ENCODE peak calls at places on chromosomes 3 and 15, in nine cellular contexts. One of them, this sample, is unnamed.

GRCh38 chr15:73357999-73358665 is 10.6 kb downstream of the HCN4 start:
- DNase-seq in NB4: no peak
- DNase-seq in AML-193: no peak
- DNase-seq in adipocyte: no peak
- DNase-seq in NCI-H774: peak
- DNase-seq in stimulated activated CD8-positive, alpha-beta memory T cell treated with anti-CD3 and anti-CD28 coated beads, Interleukin-15, amount 100 ng/mL, for 24 hours: no peak
- DNase-seq in Right ventricle myocardium superior: no peak
- DNase-seq in stimulated activated CD4-positive, alpha-beta T cell treated with anti-CD3 and anti-CD28 coated beads, Interleukin-1b, Interleukin-23, amount 100 ng/mL, for 24 hours: no peak
- DNase-seq in prostate gland: no peak
- DNase-seq in this sample: no peak

GRCh38 chr3:64666171-64666581 is 21.6 kb downstream of the ADAMTS9 start:
- DNase-seq in NCI-H774: no peak
- DNase-seq in NB4: no peak
- DNase-seq in stimulated activated CD8-positive, alpha-beta memory T cell treated with anti-CD3 and anti-CD28 coated beads, Interleukin-15, amount 100 ng/mL, for 24 hours: no peak
- DNase-seq in adipocyte: peak
- DNase-seq in AML-193: no peak
- DNase-seq in prostate gland: no peak
- DNase-seq in stimulated activated CD4-positive, alpha-beta T cell treated with anti-CD3 and anti-CD28 coated beads, Interleukin-1b, Interleukin-23, amount 100 ng/mL, for 24 hours: no peak
- DNase-seq in Right ventricle myocardium superior: no peak
- DNase-seq in this sample: no peak

GRCh38 chr15:77864211-77865105 is 213.1 kb downstream of the TBC1D2B start:
- DNase-seq in NCI-H774: no peak
- DNase-seq in AML-193: no peak
- DNase-seq in adipocyte: no peak
- DNase-seq in NB4: no peak
- DNase-seq in prostate gland: no peak
- DNase-seq in stimulated activated CD8-positive, alpha-beta memory T cell treated with anti-CD3 and anti-CD28 coated beads, Interleukin-15, amount 100 ng/mL, for 24 hours: no peak
- DNase-seq in Right ventricle myocardium superior: no peak
- DNase-seq in stimulated activated CD4-positive, alpha-beta T cell treated with anti-CD3 and anti-CD28 coated beads, Interleukin-1b, Interleukin-23, amount 100 ng/mL, for 24 hours: no peak
- DNase-seq in this sample: no peak

GRCh38 chr15:62549345-62549970 is 384.4 kb upstream of the C2CD4B start:
- DNase-seq in Right ventricle myocardium superior: no peak
- DNase-seq in adipocyte: no peak
- DNase-seq in AML-193: no peak
- DNase-seq in stimulated activated CD8-positive, alpha-beta memory T cell treated with anti-CD3 and anti-CD28 coated beads, Interleukin-15, amount 100 ng/mL, for 24 hours: no peak
- DNase-seq in NCI-H774: no peak
- DNase-seq in stimulated activated CD4-positive, alpha-beta T cell treated with anti-CD3 and anti-CD28 coated beads, Interleukin-1b, Interleukin-23, amount 100 ng/mL, for 24 hours: no peak
- DNase-seq in NB4: peak
- DNase-seq in prostate gland: no peak
- DNase-seq in this sample: no peak

GRCh38 chr3:44280631-44281030 is 38.9 kb downstream of the TOPAZ1 start:
- DNase-seq in Right ventricle myocardium superior: no peak
- DNase-seq in adipocyte: no peak
- DNase-seq in stimulated activated CD8-positive, alpha-beta memory T cell treated with anti-CD3 and anti-CD28 coated beads, Interleukin-15, amount 100 ng/mL, for 24 hours: no peak
- DNase-seq in NCI-H774: no peak
- DNase-seq in AML-193: no peak
- DNase-seq in NB4: no peak
- DNase-seq in stimulated activated CD4-positive, alpha-beta T cell treated with anti-CD3 and anti-CD28 coated beads, Interleukin-1b, Interleukin-23, amount 100 ng/mL, for 24 hours: no peak
- DNase-seq in prostate gland: no peak
- DNase-seq in this sample: no peak

GRCh38 chr15:40249477-40250303 is 10.8 kb downstream of the PAK6 start:
- DNase-seq in prostate gland: peak
- DNase-seq in stimulated activated CD4-positive, alpha-beta T cell treated with anti-CD3 and anti-CD28 coated beads, Interleukin-1b, Interleukin-23, amount 100 ng/mL, for 24 hours: no peak
- DNase-seq in adipocyte: peak
- DNase-seq in NB4: no peak
- DNase-seq in AML-193: no peak
- DNase-seq in stimulated activated CD8-positive, alpha-beta memory T cell treated with anti-CD3 and anti-CD28 coated beads, Interleukin-15, amount 100 ng/mL, for 24 hours: no peak
- DNase-seq in NCI-H774: no peak
- DNase-seq in Right ventricle myocardium superior: peak
- DNase-seq in this sample: no peak

GRCh38 chr15:51649659-51650521 is 27.3 kb upstream of the DMXL2 start:
- DNase-seq in adipocyte: peak
- DNase-seq in stimulated activated CD8-positive, alpha-beta memory T cell treated with anti-CD3 and anti-CD28 coated beads, Interleukin-15, amount 100 ng/mL, for 24 hours: no peak
- DNase-seq in AML-193: peak
- DNase-seq in prostate gland: peak
- DNase-seq in NB4: peak
- DNase-seq in Right ventricle myocardium superior: no peak
- DNase-seq in NCI-H774: peak
- DNase-seq in stimulated activated CD4-positive, alpha-beta T cell treated with anti-CD3 and anti-CD28 coated beads, Interleukin-1b, Interleukin-23, amount 100 ng/mL, for 24 hours: peak
- DNase-seq in this sample: peak

GRCh38 chr15:63948971-63949370 is 97.3 kb downstream of the DAPK2 start:
- DNase-seq in NCI-H774: no peak
- DNase-seq in prostate gland: no peak
- DNase-seq in stimulated activated CD4-positive, alpha-beta T cell treated with anti-CD3 and anti-CD28 coated beads, Interleukin-1b, Interleukin-23, amount 100 ng/mL, for 24 hours: no peak
- DNase-seq in adipocyte: no peak
- DNase-seq in stimulated activated CD8-positive, alpha-beta memory T cell treated with anti-CD3 and anti-CD28 coated beads, Interleukin-15, amount 100 ng/mL, for 24 hours: no peak
- DNase-seq in Right ventricle myocardium superior: no peak
- DNase-seq in AML-193: no peak
- DNase-seq in NB4: no peak
- DNase-seq in this sample: peak

GRCh38 chr3:62587579-62588031 is 214.3 kb upstream of the FEZF2 start:
- DNase-seq in adipocyte: peak
- DNase-seq in NB4: no peak
- DNase-seq in AML-193: no peak
- DNase-seq in prostate gland: no peak
- DNase-seq in Right ventricle myocardium superior: no peak
- DNase-seq in stimulated activated CD8-positive, alpha-beta memory T cell treated with anti-CD3 and anti-CD28 coated beads, Interleukin-15, amount 100 ng/mL, for 24 hours: no peak
- DNase-seq in NCI-H774: no peak
- DNase-seq in stimulated activated CD4-positive, alpha-beta T cell treated with anti-CD3 and anti-CD28 coated beads, Interleukin-1b, Interleukin-23, amount 100 ng/mL, for 24 hours: no peak
- DNase-seq in this sample: no peak

GRCh38 chr3:77825045-77825827 is 785.3 kb downstream of the ROBO2 start:
- DNase-seq in Right ventricle myocardium superior: no peak
- DNase-seq in adipocyte: peak
- DNase-seq in stimulated activated CD8-positive, alpha-beta memory T cell treated with anti-CD3 and anti-CD28 coated beads, Interleukin-15, amount 100 ng/mL, for 24 hours: no peak
- DNase-seq in NB4: no peak
- DNase-seq in NCI-H774: no peak
- DNase-seq in AML-193: no peak
- DNase-seq in prostate gland: peak
- DNase-seq in stimulated activated CD4-positive, alpha-beta T cell treated with anti-CD3 and anti-CD28 coated beads, Interleukin-1b, Interleukin-23, amount 100 ng/mL, for 24 hours: no peak
- DNase-seq in this sample: no peak

GRCh38 chr3:41985018-41985417 is 23.1 kb upstream of the ULK4 start:
- DNase-seq in stimulated activated CD8-positive, alpha-beta memory T cell treated with anti-CD3 and anti-CD28 coated beads, Interleukin-15, amount 100 ng/mL, for 24 hours: no peak
- DNase-seq in Right ventricle myocardium superior: no peak
- DNase-seq in NB4: no peak
- DNase-seq in AML-193: no peak
- DNase-seq in NCI-H774: no peak
- DNase-seq in adipocyte: no peak
- DNase-seq in prostate gland: no peak
- DNase-seq in stimulated activated CD4-positive, alpha-beta T cell treated with anti-CD3 and anti-CD28 coated beads, Interleukin-1b, Interleukin-23, amount 100 ng/mL, for 24 hours: no peak
- DNase-seq in this sample: no peak

GRCh38 chr3:126023390-126023789 is 54.4 kb downstream of the ROPN1B start:
- DNase-seq in prostate gland: no peak
- DNase-seq in stimulated activated CD8-positive, alpha-beta memory T cell treated with anti-CD3 and anti-CD28 coated beads, Interleukin-15, amount 100 ng/mL, for 24 hours: no peak
- DNase-seq in NCI-H774: no peak
- DNase-seq in NB4: no peak
- DNase-seq in adipocyte: no peak
- DNase-seq in stimulated activated CD4-positive, alpha-beta T cell treated with anti-CD3 and anti-CD28 coated beads, Interleukin-1b, Interleukin-23, amount 100 ng/mL, for 24 hours: no peak
- DNase-seq in AML-193: no peak
- DNase-seq in Right ventricle myocardium superior: no peak
- DNase-seq in this sample: no peak

GRCh38 chr3:164459526-164460151 is 618.7 kb downstream of the SI start:
- DNase-seq in adipocyte: no peak
- DNase-seq in AML-193: no peak
- DNase-seq in stimulated activated CD8-positive, alpha-beta memory T cell treated with anti-CD3 and anti-CD28 coated beads, Interleukin-15, amount 100 ng/mL, for 24 hours: no peak
- DNase-seq in NCI-H774: no peak
- DNase-seq in Right ventricle myocardium superior: no peak
- DNase-seq in prostate gland: no peak
- DNase-seq in stimulated activated CD4-positive, alpha-beta T cell treated with anti-CD3 and anti-CD28 coated beads, Interleukin-1b, Interleukin-23, amount 100 ng/mL, for 24 hours: no peak
- DNase-seq in NB4: no peak
- DNase-seq in this sample: no peak

GRCh38 chr15:99631256-99631655 is 65.5 kb downstream of the MEF2A start:
- DNase-seq in Right ventricle myocardium superior: no peak
- DNase-seq in NB4: peak
- DNase-seq in prostate gland: no peak
- DNase-seq in stimulated activated CD8-positive, alpha-beta memory T cell treated with anti-CD3 and anti-CD28 coated beads, Interleukin-15, amount 100 ng/mL, for 24 hours: no peak
- DNase-seq in stimulated activated CD4-positive, alpha-beta T cell treated with anti-CD3 and anti-CD28 coated beads, Interleukin-1b, Interleukin-23, amount 100 ng/mL, for 24 hours: no peak
- DNase-seq in adipocyte: no peak
- DNase-seq in NCI-H774: no peak
- DNase-seq in AML-193: peak
- DNase-seq in this sample: peak

GRCh38 chr15:57510647-57511046 is 81.1 kb upstream of the MYZAP start:
- DNase-seq in prostate gland: peak
- DNase-seq in NB4: no peak
- DNase-seq in adipocyte: peak
- DNase-seq in NCI-H774: peak
- DNase-seq in stimulated activated CD4-positive, alpha-beta T cell treated with anti-CD3 and anti-CD28 coated beads, Interleukin-1b, Interleukin-23, amount 100 ng/mL, for 24 hours: no peak
- DNase-seq in stimulated activated CD8-positive, alpha-beta memory T cell treated with anti-CD3 and anti-CD28 coated beads, Interleukin-15, amount 100 ng/mL, for 24 hours: no peak
- DNase-seq in Right ventricle myocardium superior: peak
- DNase-seq in AML-193: no peak
- DNase-seq in this sample: no peak

GRCh38 chr3:105613120-105613519 is 246.4 kb downstream of the ALCAM start:
- DNase-seq in stimulated activated CD8-positive, alpha-beta memory T cell treated with anti-CD3 and anti-CD28 coated beads, Interleukin-15, amount 100 ng/mL, for 24 hours: no peak
- DNase-seq in Right ventricle myocardium superior: no peak
- DNase-seq in adipocyte: no peak
- DNase-seq in NCI-H774: no peak
- DNase-seq in stimulated activated CD4-positive, alpha-beta T cell treated with anti-CD3 and anti-CD28 coated beads, Interleukin-1b, Interleukin-23, amount 100 ng/mL, for 24 hours: no peak
- DNase-seq in NB4: no peak
- DNase-seq in AML-193: no peak
- DNase-seq in prostate gland: no peak
- DNase-seq in this sample: no peak

GRCh38 chr3:124063168-124063909 is 71.4 kb upstream of the ROPN1 start:
- DNase-seq in NCI-H774: no peak
- DNase-seq in Right ventricle myocardium superior: no peak
- DNase-seq in prostate gland: no peak
- DNase-seq in NB4: no peak
- DNase-seq in stimulated activated CD8-positive, alpha-beta memory T cell treated with anti-CD3 and anti-CD28 coated beads, Interleukin-15, amount 100 ng/mL, for 24 hours: no peak
- DNase-seq in stimulated activated CD4-positive, alpha-beta T cell treated with anti-CD3 and anti-CD28 coated beads, Interleukin-1b, Interleukin-23, amount 100 ng/mL, for 24 hours: no peak
- DNase-seq in AML-193: no peak
- DNase-seq in adipocyte: peak
- DNase-seq in this sample: no peak

GRCh38 chr15:77312523-77312922 is 107.4 kb downstream of the PEAK1 start:
- DNase-seq in prostate gland: no peak
- DNase-seq in stimulated activated CD4-positive, alpha-beta T cell treated with anti-CD3 and anti-CD28 coated beads, Interleukin-1b, Interleukin-23, amount 100 ng/mL, for 24 hours: no peak
- DNase-seq in AML-193: no peak
- DNase-seq in stimulated activated CD8-positive, alpha-beta memory T cell treated with anti-CD3 and anti-CD28 coated beads, Interleukin-15, amount 100 ng/mL, for 24 hours: no peak
- DNase-seq in NCI-H774: no peak
- DNase-seq in NB4: no peak
- DNase-seq in adipocyte: peak
- DNase-seq in Right ventricle myocardium superior: no peak
- DNase-seq in this sample: no peak

GRCh38 chr15:31262901-31263671 is 63.5 kb upstream of the KLF13 start:
- DNase-seq in AML-193: peak
- DNase-seq in prostate gland: no peak
- DNase-seq in stimulated activated CD8-positive, alpha-beta memory T cell treated with anti-CD3 and anti-CD28 coated beads, Interleukin-15, amount 100 ng/mL, for 24 hours: no peak
- DNase-seq in stimulated activated CD4-positive, alpha-beta T cell treated with anti-CD3 and anti-CD28 coated beads, Interleukin-1b, Interleukin-23, amount 100 ng/mL, for 24 hours: no peak
- DNase-seq in NB4: peak
- DNase-seq in Right ventricle myocardium superior: peak
- DNase-seq in NCI-H774: no peak
- DNase-seq in adipocyte: peak
- DNase-seq in this sample: peak

GRCh38 chr3:29099296-29099695 is 181.6 kb upstream of the RBMS3 start:
- DNase-seq in Right ventricle myocardium superior: no peak
- DNase-seq in NCI-H774: no peak
- DNase-seq in prostate gland: no peak
- DNase-seq in NB4: no peak
- DNase-seq in stimulated activated CD8-positive, alpha-beta memory T cell treated with anti-CD3 and anti-CD28 coated beads, Interleukin-15, amount 100 ng/mL, for 24 hours: no peak
- DNase-seq in adipocyte: no peak
- DNase-seq in AML-193: no peak
- DNase-seq in stimulated activated CD4-positive, alpha-beta T cell treated with anti-CD3 and anti-CD28 coated beads, Interleukin-1b, Interleukin-23, amount 100 ng/mL, for 24 hours: no peak
- DNase-seq in this sample: no peak

GRCh38 chr15:45088801-45089711 is 24.9 kb downstream of the DUOX2 start:
- DNase-seq in AML-193: no peak
- DNase-seq in stimulated activated CD8-positive, alpha-beta memory T cell treated with anti-CD3 and anti-CD28 coated beads, Interleukin-15, amount 100 ng/mL, for 24 hours: no peak
- DNase-seq in adipocyte: no peak
- DNase-seq in Right ventricle myocardium superior: no peak
- DNase-seq in NB4: no peak
- DNase-seq in NCI-H774: no peak
- DNase-seq in prostate gland: no peak
- DNase-seq in stimulated activated CD4-positive, alpha-beta T cell treated with anti-CD3 and anti-CD28 coated beads, Interleukin-1b, Interleukin-23, amount 100 ng/mL, for 24 hours: no peak
- DNase-seq in this sample: no peak

GRCh38 chr3:106860182-106860581 is 517.1 kb upstream of the CCDC54 start:
- DNase-seq in NB4: no peak
- DNase-seq in AML-193: no peak
- DNase-seq in stimulated activated CD8-positive, alpha-beta memory T cell treated with anti-CD3 and anti-CD28 coated beads, Interleukin-15, amount 100 ng/mL, for 24 hours: no peak
- DNase-seq in NCI-H774: no peak
- DNase-seq in stimulated activated CD4-positive, alpha-beta T cell treated with anti-CD3 and anti-CD28 coated beads, Interleukin-1b, Interleukin-23, amount 100 ng/mL, for 24 hours: no peak
- DNase-seq in adipocyte: peak
- DNase-seq in Right ventricle myocardium superior: no peak
- DNase-seq in prostate gland: no peak
- DNase-seq in this sample: no peak

GRCh38 chr15:35533130-35534110 is 12.5 kb downstream of the DPH6 start:
- DNase-seq in NCI-H774: no peak
- DNase-seq in adipocyte: peak
- DNase-seq in NB4: no peak
- DNase-seq in prostate gland: no peak
- DNase-seq in stimulated activated CD4-positive, alpha-beta T cell treated with anti-CD3 and anti-CD28 coated beads, Interleukin-1b, Interleukin-23, amount 100 ng/mL, for 24 hours: no peak
- DNase-seq in stimulated activated CD8-positive, alpha-beta memory T cell treated with anti-CD3 and anti-CD28 coated beads, Interleukin-15, amount 100 ng/mL, for 24 hours: no peak
- DNase-seq in Right ventricle myocardium superior: no peak
- DNase-seq in AML-193: no peak
- DNase-seq in this sample: no peak

GRCh38 chr3:105409364-105409763 is 42.7 kb downstream of the ALCAM start:
- DNase-seq in stimulated activated CD8-positive, alpha-beta memory T cell treated with anti-CD3 and anti-CD28 coated beads, Interleukin-15, amount 100 ng/mL, for 24 hours: no peak
- DNase-seq in NB4: no peak
- DNase-seq in Right ventricle myocardium superior: no peak
- DNase-seq in AML-193: no peak
- DNase-seq in prostate gland: no peak
- DNase-seq in NCI-H774: no peak
- DNase-seq in stimulated activated CD4-positive, alpha-beta T cell treated with anti-CD3 and anti-CD28 coated beads, Interleukin-1b, Interleukin-23, amount 100 ng/mL, for 24 hours: no peak
- DNase-seq in adipocyte: no peak
- DNase-seq in this sample: no peak

GRCh38 chr3:98188553-98188952 is 22.1 kb downstream of the OR5H15 start:
- DNase-seq in NB4: peak
- DNase-seq in adipocyte: peak
- DNase-seq in prostate gland: no peak
- DNase-seq in AML-193: peak
- DNase-seq in Right ventricle myocardium superior: no peak
- DNase-seq in NCI-H774: no peak
- DNase-seq in stimulated activated CD8-positive, alpha-beta memory T cell treated with anti-CD3 and anti-CD28 coated beads, Interleukin-15, amount 100 ng/mL, for 24 hours: no peak
- DNase-seq in stimulated activated CD4-positive, alpha-beta T cell treated with anti-CD3 and anti-CD28 coated beads, Interleukin-1b, Interleukin-23, amount 100 ng/mL, for 24 hours: no peak
- DNase-seq in this sample: no peak

GRCh38 chr3:49415931-49416601 is 3.8 kb downstream of the TCTA start:
- DNase-seq in stimulated activated CD4-positive, alpha-beta T cell treated with anti-CD3 and anti-CD28 coated beads, Interleukin-1b, Interleukin-23, amount 100 ng/mL, for 24 hours: peak
- DNase-seq in adipocyte: no peak
- DNase-seq in NB4: peak
- DNase-seq in NCI-H774: no peak
- DNase-seq in stimulated activated CD8-positive, alpha-beta memory T cell treated with anti-CD3 and anti-CD28 coated beads, Interleukin-15, amount 100 ng/mL, for 24 hours: peak
- DNase-seq in prostate gland: no peak
- DNase-seq in AML-193: peak
- DNase-seq in Right ventricle myocardium superior: peak
- DNase-seq in this sample: peak

GRCh38 chr3:78026429-78026828 is 986.5 kb downstream of the ROBO2 start:
- DNase-seq in stimulated activated CD8-positive, alpha-beta memory T cell treated with anti-CD3 and anti-CD28 coated beads, Interleukin-15, amount 100 ng/mL, for 24 hours: no peak
- DNase-seq in stimulated activated CD4-positive, alpha-beta T cell treated with anti-CD3 and anti-CD28 coated beads, Interleukin-1b, Interleukin-23, amount 100 ng/mL, for 24 hours: no peak
- DNase-seq in AML-193: no peak
- DNase-seq in prostate gland: no peak
- DNase-seq in NB4: no peak
- DNase-seq in NCI-H774: no peak
- DNase-seq in adipocyte: no peak
- DNase-seq in Right ventricle myocardium superior: no peak
- DNase-seq in this sample: no peak

GRCh38 chr3:117665311-117665710 is 955.7 kb downstream of the TUSC7 start:
- DNase-seq in stimulated activated CD4-positive, alpha-beta T cell treated with anti-CD3 and anti-CD28 coated beads, Interleukin-1b, Interleukin-23, amount 100 ng/mL, for 24 hours: no peak
- DNase-seq in adipocyte: no peak
- DNase-seq in NB4: no peak
- DNase-seq in prostate gland: peak
- DNase-seq in Right ventricle myocardium superior: no peak
- DNase-seq in stimulated activated CD8-positive, alpha-beta memory T cell treated with anti-CD3 and anti-CD28 coated beads, Interleukin-15, amount 100 ng/mL, for 24 hours: no peak
- DNase-seq in NCI-H774: peak
- DNase-seq in AML-193: no peak
- DNase-seq in this sample: no peak